ENCODE peak calls at places on chromosomes 12 and 14, in seven cellular contexts. C is heart right ventricle, B is ascending aorta, A is psoas muscle, E is AG10803, H is kidney, J is spleen. F is an unnamed sample.

GRCh38 chr12:60194682-60195081 is 598.9 kb downstream of the SLC16A7 start:
- DNase-seq in C (no peak), B (no peak), A (no peak), E (peak), H (no peak), J (no peak), F (peak)

GRCh38 chr14:81198651-81199050 is 22.1 kb downstream of the GTF2A1 start:
- DNase-seq in C (no peak), B (no peak), A (no peak), E (no peak), H (no peak), J (no peak), F (no peak)

GRCh38 chr14:71478542-71478941 is 453.7 kb upstream of the RGS6 start:
- DNase-seq in C (peak), B (no peak), A (no peak), E (peak), H (no peak), J (no peak), F (peak)

GRCh38 chr14:22319526-22320352 is 269.3 kb downstream of the DAD1 start:
- DNase-seq in C (peak), B (no peak), A (no peak), E (peak), H (no peak), J (no peak), F (peak)

GRCh38 chr14:75050852-75051555 is at the start of gene MLH3:
- DNase-seq in C (peak), B (peak), A (peak), E (peak), H (peak), J (peak), F (peak)

GRCh38 chr12:62014330-62014729 is 245.9 kb upstream of the USP15 start:
- DNase-seq in C (no peak), B (no peak), A (no peak), E (no peak), H (no peak), J (no peak), F (no peak)

GRCh38 chr12:116878567-116879508 is 2.4 kb downstream of the HRK start:
- DNase-seq in C (no peak), B (no peak), A (no peak), E (no peak), H (peak), J (no peak), F (peak)

GRCh38 chr12:48351022-48351708 is 446 bp upstream of the ZNF641 start:
- DNase-seq in C (peak), B (peak), A (peak), E (peak), H (no peak), J (no peak), F (peak)

GRCh38 chr12:110002691-110003515 is 3.7 kb downstream of the ANKRD13A start:
- DNase-seq in C (no peak), B (no peak), A (no peak), E (peak), H (peak), J (no peak), F (no peak)

GRCh38 chr14:79781882-79782281 is 429.4 kb downstream of the DIO2 start:
- DNase-seq in C (no peak), B (no peak), A (no peak), E (no peak), H (no peak), J (no peak), F (peak)

GRCh38 chr12:19575307-19576243 is 136.3 kb downstream of the AEBP2 start:
- DNase-seq in C (peak), B (no peak), A (peak), E (peak), H (no peak), J (no peak), F (peak)

GRCh38 chr12:5163661-5164060 is 120.0 kb downstream of the KCNA5 start:
- DNase-seq in C (no peak), B (no peak), A (no peak), E (no peak), H (no peak), J (no peak), F (no peak)

GRCh38 chr12:77229640-77230442 is 164.5 kb upstream of the E2F7 start:
- DNase-seq in C (no peak), B (no peak), A (no peak), E (no peak), H (no peak), J (no peak), F (peak)

GRCh38 chr14:90341784-90342183 is 10.0 kb upstream of the NRDE2 start:
- DNase-seq in C (no peak), B (no peak), A (no peak), E (no peak), H (no peak), J (no peak), F (no peak)

GRCh38 chr12:49987620-49988303 is 15.0 kb downstream of the AQP6 start:
- DNase-seq in C (no peak), B (no peak), A (no peak), E (no peak), H (no peak), J (no peak), F (no peak)

GRCh38 chr14:74835607-74836250 is 40.2 kb downstream of the PROX2 start:
- DNase-seq in C (no peak), B (no peak), A (no peak), E (no peak), H (no peak), J (no peak), F (no peak)

GRCh38 chr12:42070056-42070455 is 74.6 kb downstream of the GXYLT1 start:
- DNase-seq in C (no peak), B (no peak), A (no peak), E (peak), H (no peak), J (no peak), F (no peak)

GRCh38 chr12:131836714-131837397 is 8.7 kb downstream of the MMP17 start:
- DNase-seq in C (no peak), B (no peak), A (no peak), E (no peak), H (peak), J (no peak), F (no peak)

GRCh38 chr14:45199246-45199645 is 53.8 kb downstream of the MIS18BP1 start:
- DNase-seq in C (no peak), B (no peak), A (no peak), E (peak), H (no peak), J (no peak), F (peak)

GRCh38 chr14:104536942-104537612 is 42.5 kb upstream of the C14orf180 start:
- DNase-seq in C (no peak), B (no peak), A (no peak), E (peak), H (peak), J (peak), F (peak)

GRCh38 chr14:24392327-24393098 is 6.3 kb upstream of the NYNRIN start:
- DNase-seq in C (no peak), B (no peak), A (no peak), E (peak), H (no peak), J (no peak), F (peak)

GRCh38 chr12:80763874-80764273 is 47.2 kb downstream of the MYF5 start:
- DNase-seq in C (no peak), B (no peak), A (no peak), E (peak), H (no peak), J (no peak), F (peak)

GRCh38 chr14:104900639-104901512 is 23.8 kb upstream of the PLD4 start:
- DNase-seq in C (no peak), B (no peak), A (no peak), E (no peak), H (peak), J (no peak), F (no peak)

GRCh38 chr12:72586456-72586855 is 314.3 kb downstream of the TRHDE start:
- DNase-seq in C (no peak), B (no peak), A (no peak), E (no peak), H (no peak), J (no peak), F (no peak)

GRCh38 chr14:60655114-60655897 is 6.0 kb upstream of the SIX1 start:
- DNase-seq in C (no peak), B (no peak), A (no peak), E (no peak), H (peak), J (no peak), F (no peak)

GRCh38 chr14:74977164-74977900 is 21.9 kb upstream of the PGF start:
- DNase-seq in C (no peak), B (no peak), A (no peak), E (no peak), H (no peak), J (no peak), F (no peak)

GRCh38 chr14:97458302-97459137 is 661.3 kb downstream of the VRK1 start:
- DNase-seq in C (no peak), B (no peak), A (no peak), E (peak), H (peak), J (peak), F (no peak)

GRCh38 chr14:50254248-50254647 is 22.9 kb upstream of the SOS2 start:
- DNase-seq in C (no peak), B (no peak), A (no peak), E (no peak), H (no peak), J (no peak), F (no peak)

GRCh38 chr14:73746540-73747385 is 32.6 kb upstream of the PNMA1 start:
- DNase-seq in C (no peak), B (no peak), A (no peak), E (no peak), H (no peak), J (peak), F (peak)
- TF ChIP-seq CTCF in C (peak), B (peak), A (no peak), E (peak), H (no peak), J (no peak), F (peak)

GRCh38 chr12:6444704-6445688 is at the start of gene CD27:
- DNase-seq in C (no peak), B (no peak), A (no peak), E (no peak), H (peak), J (no peak), F (no peak)
- H3K4me3 ChIP-seq in C (no peak), B (no peak), A (no peak), E (no peak), H (no peak), J (peak), F (no peak)

GRCh38 chr12:25195056-25195971 is at the start of the genes DNAI7 and ETFRF1:
- DNase-seq in C (peak), B (peak), A (peak), E (peak), H (peak), J (peak), F (peak)
- TF ChIP-seq CTCF in C (no peak), B (no peak), A (peak), E (no peak), H (no peak), J (peak), F (no peak)

GRCh38 chr14:38255673-38256357 is at the start of gene CLEC14A:
- DNase-seq in C (peak), B (no peak), A (peak), E (peak), H (peak), J (peak), F (no peak)
- H3K4me3 ChIP-seq in C (peak), B (peak), A (peak), E (peak), H (peak), J (peak), F (peak)

DNA sequence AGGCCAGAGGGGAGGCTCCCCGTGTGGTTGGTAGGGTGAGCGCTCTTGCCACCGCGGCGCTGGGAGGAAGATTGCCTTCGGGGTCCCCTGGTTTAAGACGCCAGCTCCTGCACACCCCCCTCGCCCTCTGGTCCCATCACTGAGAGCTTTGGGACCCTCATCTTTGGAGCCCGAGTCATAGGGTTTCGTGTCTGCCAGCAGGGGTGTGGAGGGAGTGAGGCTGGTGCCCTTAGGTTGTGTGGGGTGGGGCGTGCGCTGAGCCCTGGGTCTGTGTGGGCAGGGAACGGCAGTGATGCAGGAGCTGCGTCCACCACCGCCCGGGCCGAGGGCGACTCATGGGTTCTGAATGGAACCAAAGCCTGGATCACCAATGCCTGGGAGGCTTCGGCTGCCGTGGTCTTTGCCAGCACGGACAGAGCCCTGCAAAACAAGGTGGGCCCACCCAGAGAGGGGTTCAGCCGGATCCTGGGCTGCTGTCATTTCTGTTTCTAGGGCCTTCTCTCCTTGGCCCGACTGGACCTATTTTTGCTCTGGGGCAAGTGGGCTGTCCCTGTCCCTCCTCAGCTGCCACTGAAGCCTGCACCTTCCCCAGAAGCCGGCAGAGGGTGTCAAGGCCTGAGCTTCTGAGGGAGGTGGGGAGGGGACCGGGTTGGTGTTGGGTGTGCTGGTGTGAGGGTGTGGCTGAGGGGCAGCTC is 12.1 kb downstream of the ACADS start:
- DNase-seq in C (no peak), B (no peak), A (no peak), E (no peak), H (no peak), J (peak), F (no peak)
- TF ChIP-seq CTCF in C (peak), B (no peak), A (no peak), E (peak), H (no peak), J (peak), F (peak)

DNA sequence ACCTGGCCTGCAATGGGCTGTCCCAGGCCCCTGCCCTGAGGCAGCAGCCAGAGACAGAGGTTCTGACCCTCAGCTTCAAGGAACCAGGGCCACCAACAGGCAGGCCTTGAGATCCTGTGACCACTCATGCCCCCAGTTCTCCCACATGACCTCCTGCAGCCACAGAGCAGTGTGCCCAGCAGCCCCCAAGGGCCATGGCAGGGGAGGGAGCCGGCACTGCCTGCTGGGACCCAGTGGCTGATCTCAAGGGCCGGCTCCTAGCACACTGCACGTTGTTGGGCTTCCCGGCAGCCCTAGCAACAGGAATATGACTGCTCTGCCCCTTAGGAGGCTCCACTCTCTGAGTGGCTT is 14.8 kb downstream of the DEGS2 start:
- DNase-seq in C (no peak), B (no peak), A (no peak), E (no peak), H (no peak), J (no peak), F (no peak)
- H3K4me3 ChIP-seq in C (no peak), B (no peak), A (no peak), E (no peak), H (no peak), J (no peak), F (no peak)

DNA sequence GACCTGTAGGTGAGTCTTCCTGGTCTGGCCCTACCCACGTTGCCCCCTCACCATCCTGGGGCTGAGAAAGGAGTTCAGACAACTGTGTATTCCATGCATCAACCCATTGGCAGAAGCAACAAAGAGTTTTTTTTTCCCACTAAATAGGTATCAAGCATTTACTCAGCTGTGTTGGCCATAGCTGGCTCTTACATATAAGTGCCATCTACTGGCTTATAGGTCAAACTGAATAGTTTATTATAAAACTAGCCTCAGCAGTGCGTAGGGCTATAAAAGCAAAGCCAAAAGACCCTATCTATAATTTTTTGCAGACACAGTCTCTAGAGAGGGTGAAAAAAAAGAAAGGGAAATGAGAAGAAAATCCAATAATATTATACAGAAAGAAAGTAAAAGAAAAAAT is 765.2 kb upstream of the MGAT4C start:
- DNase-seq in C (no peak), B (no peak), A (no peak), E (no peak), H (no peak), J (no peak), F (no peak)
- TF ChIP-seq CTCF in C (no peak), B (no peak), A (no peak), E (no peak), H (no peak), J (no peak), F (no peak)

F was measured in fibroblast of villous mesenchyme.